ENCODE peak calls at places on chromosomes 1 and 21, in six cellular contexts. Q, U, A, T, Z and N are unnamed samples.

GRCh38 chr1:211687462-211688215 is 12.2 kb upstream of the NEK2 start:
- DNase-seq in Q (no peak), U (no peak), A (no peak), T (no peak), Z (no peak), N (no peak)

GRCh38 chr1:205700865-205701401 is 20.6 kb upstream of the SLC45A3 start:
- DNase-seq in Q (no peak), U (no peak), A (peak), T (no peak), Z (no peak), N (no peak)

GRCh38 chr21:31334648-31335121 is 9.4 kb downstream of the TIAM1 start:
- DNase-seq in Q (no peak), U (no peak), A (no peak), T (no peak), Z (no peak), N (no peak)

GRCh38 chr1:79716481-79716880 is 710.0 kb upstream of the ADGRL4 start:
- DNase-seq in Q (no peak), U (peak), A (no peak), T (no peak), Z (no peak), N (peak)

GRCh38 chr1:177068011-177068410 is 96.5 kb downstream of the ASTN1 start:
- DNase-seq in Q (no peak), U (no peak), A (no peak), T (no peak), Z (no peak), N (no peak)

GRCh38 chr1:67596674-67597073 is 88.3 kb upstream of the GADD45A start:
- DNase-seq in Q (no peak), U (no peak), A (no peak), T (no peak), Z (no peak), N (no peak)

GRCh38 chr1:240666548-240667198 is 54.7 kb upstream of the GREM2 start:
- DNase-seq in Q (no peak), U (peak), A (no peak), T (no peak), Z (no peak), N (no peak)

GRCh38 chr1:112744019-112744578 is 29.0 kb upstream of the PPM1J start:
- DNase-seq in Q (peak), U (peak), A (peak), T (no peak), Z (peak), N (peak)

GRCh38 chr1:187051618-187052232 is 223.0 kb downstream of the PLA2G4A start:
- DNase-seq in Q (peak), U (peak), A (no peak), T (no peak), Z (no peak), N (peak)

GRCh38 chr1:230250676-230251075 is 175.5 kb downstream of the PGBD5 start:
- DNase-seq in Q (no peak), U (no peak), A (peak), T (no peak), Z (no peak), N (no peak)

GRCh38 chr21:42320791-42321190 is 5.6 kb upstream of the TFF3 start:
- DNase-seq in Q (no peak), U (no peak), A (no peak), T (no peak), Z (no peak), N (no peak)

GRCh38 chr1:218408942-218409341 is 63.8 kb downstream of the TGFB2 start:
- DNase-seq in Q (no peak), U (no peak), A (no peak), T (no peak), Z (no peak), N (no peak)

GRCh38 chr1:192739476-192740184 is 69.2 kb upstream of the RGS2 start:
- DNase-seq in Q (no peak), U (no peak), A (no peak), T (no peak), Z (peak), N (no peak)

GRCh38 chr1:230858236-230858820 is 10.0 kb downstream of the C1orf198 start:
- DNase-seq in Q (no peak), U (no peak), A (no peak), T (no peak), Z (no peak), N (no peak)

GRCh38 chr1:52334906-52335528 is 31.0 kb downstream of the CC2D1B start:
- DNase-seq in Q (no peak), U (no peak), A (no peak), T (no peak), Z (no peak), N (no peak)

GRCh38 chr1:44655609-44656008 is 18.7 kb downstream of the TMEM53 start:
- DNase-seq in Q (peak), U (no peak), A (peak), T (no peak), Z (no peak), N (no peak)

GRCh38 chr21:43369124-43369523 is 57.8 kb downstream of the SIK1 start:
- DNase-seq in Q (peak), U (peak), A (no peak), T (no peak), Z (peak), N (no peak)

GRCh38 chr1:150192012-150192411 is 42.3 kb downstream of the PLEKHO1 start:
- DNase-seq in Q (peak), U (peak), A (no peak), T (no peak), Z (peak), N (no peak)

GRCh38 chr1:92443893-92444292 is 42.8 kb downstream of the GFI1 start:
- DNase-seq in Q (no peak), U (no peak), A (no peak), T (no peak), Z (no peak), N (no peak)

GRCh38 chr1:228009116-228009827 is 2.5 kb downstream of the WNT3A start:
- DNase-seq in Q (no peak), U (no peak), A (no peak), T (no peak), Z (no peak), N (no peak)

GRCh38 chr1:246528933-246529731 is 22.1 kb upstream of the SMYD3 start:
- DNase-seq in Q (no peak), U (no peak), A (no peak), T (no peak), Z (no peak), N (no peak)

GRCh38 chr1:9289724-9290493 is 2.8 kb upstream of the SPSB1 start:
- DNase-seq in Q (peak), U (peak), A (no peak), T (no peak), Z (peak), N (no peak)

GRCh38 chr21:31030367-31031106 is 7.7 kb downstream of the KRTAP19-8 start:
- DNase-seq in Q (no peak), U (no peak), A (no peak), T (no peak), Z (no peak), N (no peak)

GRCh38 chr1:12453400-12454343 is 164.3 kb downstream of the DHRS3 start:
- DNase-seq in Q (no peak), U (no peak), A (no peak), T (no peak), Z (peak), N (no peak)

GRCh38 chr1:179079113-179079761 is 2.6 kb upstream of the TOR3A start:
- DNase-seq in Q (peak), U (peak), A (peak), T (no peak), Z (peak), N (peak)

GRCh38 chr1:78079580-78079979 is 33.8 kb downstream of the GIPC2 start:
- DNase-seq in Q (peak), U (peak), A (no peak), T (no peak), Z (no peak), N (no peak)
- H3K27ac ChIP-seq in Q (no peak), U (no peak), A (no peak), T (no peak), Z (no peak), N (no peak)

GRCh38 chr1:7229696-7230095 is 444.4 kb downstream of the CAMTA1 start:
- DNase-seq in Q (peak), U (peak), A (no peak), T (no peak), Z (no peak), N (no peak)

GRCh38 chr1:7229186-7229585 is 443.9 kb downstream of the CAMTA1 start:
- DNase-seq in Q (no peak), U (no peak), A (no peak), T (no peak), Z (no peak), N (no peak)

GRCh38 chr1:7227654-7228053 is 442.4 kb downstream of the CAMTA1 start:
- DNase-seq in Q (no peak), U (no peak), A (no peak), T (no peak), Z (no peak), N (no peak)

GRCh38 chr1:7230121-7230895 is 445.1 kb downstream of the CAMTA1 start:
- DNase-seq in Q (no peak), U (no peak), A (no peak), T (no peak), Z (no peak), N (no peak)

GRCh38 chr1:7228252-7228961 is 443.2 kb downstream of the CAMTA1 start:
- DNase-seq in Q (no peak), U (no peak), A (no peak), T (no peak), Z (no peak), N (no peak)
- H3K14ac ChIP-seq in Q (peak), U (no peak), A (no peak), T (no peak), Z (no peak), N (no peak)

GRCh38 chr1:62425041-62425440 is 11.8 kb upstream of the USP1 start:
- DNase-seq in Q (no peak), U (no peak), A (no peak), T (no peak), Z (no peak), N (no peak)
- H4K8ac ChIP-seq in Q (no peak), U (no peak), A (no peak), T (no peak), Z (no peak), N (no peak)

GRCh38 chr1:234981758-234982157 is 146.9 kb downstream of the TOMM20 start:
- DNase-seq in Q (no peak), U (no peak), A (no peak), T (no peak), Z (no peak), N (no peak)

GRCh38 chr1:234985531-234986294 is 142.9 kb downstream of the TOMM20 start:
- DNase-seq in Q (no peak), U (no peak), A (no peak), T (no peak), Z (no peak), N (no peak)

GRCh38 chr1:234980657-234981396 is 147.8 kb downstream of the TOMM20 start:
- DNase-seq in Q (peak), U (peak), A (no peak), T (no peak), Z (peak), N (no peak)

GRCh38 chr1:234985007-234985370 is 143.6 kb downstream of the TOMM20 start:
- DNase-seq in Q (no peak), U (no peak), A (no peak), T (no peak), Z (no peak), N (no peak)

DNA sequence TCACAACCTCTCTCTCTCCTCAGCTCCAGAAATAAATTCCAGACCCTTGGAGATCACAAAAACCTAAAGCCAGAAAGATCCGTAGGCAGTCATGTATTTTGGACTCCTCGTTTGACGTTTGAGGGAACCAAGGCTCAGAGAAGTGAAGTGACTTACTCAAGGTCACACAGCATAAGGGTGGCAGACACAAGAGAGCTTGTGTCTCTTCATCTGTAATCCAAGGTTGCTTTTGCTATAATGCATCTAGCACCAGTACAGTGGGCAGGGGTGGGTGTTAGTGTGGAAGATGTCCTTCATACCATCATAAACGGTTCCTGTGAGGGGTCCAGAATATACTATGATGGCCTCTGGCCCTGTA is 145.1 kb downstream of the TOMM20 start:
- DNase-seq in Q (no peak), U (no peak), A (no peak), T (no peak), Z (no peak), N (no peak)
- H3K27ac ChIP-seq in Q (no peak), U (peak), A (no peak), T (no peak), Z (no peak), N (no peak)

GRCh38 chr21:36422279-36423098 is 37.3 kb downstream of the CHAF1B start:
- DNase-seq in Q (peak), U (peak), A (peak), T (peak), Z (peak), N (peak)
- H3K14ac ChIP-seq in Q (no peak), U (no peak), A (no peak), T (no peak), Z (peak), N (no peak)

DNA sequence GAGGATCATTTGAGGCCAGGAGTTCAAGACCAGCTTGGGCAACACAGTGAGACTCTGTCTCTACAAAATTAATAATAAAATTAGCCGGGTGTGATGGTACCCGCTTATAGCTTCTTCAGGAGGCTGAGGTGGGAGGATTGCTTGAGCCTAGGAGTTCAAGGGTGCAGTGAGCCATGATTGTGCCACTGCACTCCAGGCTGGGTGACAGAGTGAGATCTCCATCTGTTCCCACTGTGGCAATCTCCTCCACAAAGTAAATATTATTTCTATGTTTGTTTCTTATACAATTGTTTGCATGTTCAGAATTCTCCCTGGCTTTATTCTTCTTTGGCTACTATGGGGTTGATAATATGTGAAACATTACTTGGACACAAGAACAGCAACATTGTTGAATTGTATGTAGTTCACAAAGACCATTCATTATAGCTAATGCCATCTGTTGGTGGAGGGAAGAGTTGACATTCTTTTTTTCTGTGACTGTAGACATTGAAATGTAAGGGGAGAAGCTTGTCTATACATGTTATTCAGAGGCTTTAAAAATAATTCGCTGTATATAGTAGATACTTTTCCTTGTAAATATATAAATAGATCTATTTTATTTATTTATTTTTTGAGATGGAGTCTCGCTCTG is 47.8 kb upstream of the SRSF10 start:
- DNase-seq in Q (peak), U (peak), A (no peak), T (no peak), Z (no peak), N (no peak)
- H4K8ac ChIP-seq in Q (no peak), U (no peak), A (no peak), T (no peak), Z (no peak), N (no peak)

DNA sequence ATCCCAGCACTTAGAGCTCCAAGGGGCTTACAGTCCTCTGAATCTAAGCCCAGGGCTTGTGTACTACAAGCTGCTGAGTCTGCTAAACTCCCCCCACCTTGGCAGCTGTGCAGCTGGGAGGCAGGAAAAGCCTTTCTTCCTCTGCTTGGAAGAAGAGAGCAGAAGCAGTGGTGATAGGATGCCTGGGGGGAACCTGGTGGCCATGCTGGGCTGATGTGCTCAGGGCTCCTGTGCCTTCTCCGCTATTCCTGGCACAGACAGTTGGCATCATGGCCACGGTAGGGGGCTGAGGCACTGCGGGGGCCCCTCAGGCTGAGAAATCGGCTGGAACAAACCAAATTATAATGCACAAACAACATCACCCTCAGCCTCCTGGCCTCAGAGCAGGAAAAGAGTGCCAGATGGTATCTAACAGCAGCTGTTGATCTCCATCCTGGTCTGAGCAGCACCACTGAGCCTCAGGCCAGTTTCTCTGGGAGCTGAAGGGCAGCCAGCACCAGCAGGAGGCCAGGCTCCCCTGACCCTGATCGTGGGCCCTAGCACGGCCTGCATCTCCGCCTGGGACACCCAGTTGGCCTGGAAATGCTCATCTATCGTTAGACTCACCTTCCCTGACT is 35.8 kb downstream of the ECE1 start:
- DNase-seq in Q (no peak), U (peak), A (no peak), T (no peak), Z (peak), N (no peak)
- H3K27ac ChIP-seq in Q (no peak), U (no peak), A (no peak), T (no peak), Z (no peak), N (no peak)

DNA sequence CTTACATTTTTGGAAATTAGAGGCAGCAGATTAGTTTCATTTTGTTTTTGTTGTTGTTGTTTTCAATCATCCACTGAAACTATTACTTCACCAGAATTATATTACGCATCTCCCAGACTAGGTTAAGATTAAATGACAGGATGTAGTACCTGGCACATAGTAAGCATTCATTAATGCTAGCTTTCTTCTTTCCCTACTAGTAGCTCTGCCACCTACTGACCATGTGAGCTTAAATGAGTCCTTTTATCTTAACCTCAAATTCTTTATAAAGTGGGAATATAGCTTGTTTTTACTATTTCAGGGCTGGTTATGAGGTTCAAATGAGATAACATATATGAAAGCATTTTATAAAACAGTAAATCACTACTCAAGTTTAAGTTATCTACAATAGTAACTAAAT is 10.2 kb upstream of the ASPM start:
- DNase-seq in Q (no peak), U (no peak), A (no peak), T (no peak), Z (no peak), N (no peak)
- H3K14ac ChIP-seq in Q (no peak), U (no peak), A (no peak), T (no peak), Z (no peak), N (no peak)

DNA sequence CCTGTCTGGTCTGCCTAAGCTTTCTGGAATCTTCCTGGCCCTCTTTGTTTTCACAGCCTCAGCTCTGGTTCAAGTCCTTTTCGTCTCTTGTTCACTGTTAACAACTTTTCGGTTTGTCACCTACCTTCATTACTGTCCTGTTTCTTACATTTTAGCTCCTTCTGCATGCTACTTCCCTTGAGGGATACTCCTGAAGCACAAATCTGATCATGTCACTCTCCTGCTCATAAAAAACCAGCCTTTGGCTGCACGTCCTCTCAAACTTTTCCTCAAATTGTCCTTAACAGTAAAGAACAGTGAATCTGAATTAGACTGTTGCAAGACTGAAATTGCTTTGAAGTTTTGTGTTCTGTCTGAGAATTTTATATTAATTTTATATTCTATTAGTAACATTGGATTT is 3.3 kb downstream of the RAVER2 start:
- DNase-seq in Q (no peak), U (no peak), A (no peak), T (no peak), Z (no peak), N (no peak)
- H4K8ac ChIP-seq in Q (no peak), U (no peak), A (no peak), T (no peak), Z (no peak), N (no peak)